ENCODE peak calls at places on chromosome 19, in seven cellular contexts. J, S, Y, F, E, X and P are unnamed samples.

GRCh38 chr19:51921949-51922348 is 5.3 kb upstream of the ZNF613 start:
- DNase-seq in J (no peak), S (no peak), Y (peak; percentile 12), F (no peak), E (no peak), X (no peak), P (no peak)

GRCh38 chr19:30353394-30353793 is 18.8 kb upstream of the ZNF536 start:
- DNase-seq in J (no peak), S (no peak), Y (no peak), F (no peak), E (no peak), X (no peak), P (no peak)

GRCh38 chr19:9043524-9043923 is 33.3 kb upstream of the MUC16 start:
- DNase-seq in J (no peak), S (no peak), Y (no peak), F (no peak), E (no peak), X (no peak), P (no peak)

GRCh38 chr19:46413262-46414031 is at the start of gene CCDC8:
- DNase-seq in J (no peak), S (no peak), Y (peak; percentile 91), F (no peak), E (peak; percentile 94), X (peak; percentile 89), P (peak; percentile 74)

GRCh38 chr19:30340724-30341595 is 31.2 kb upstream of the ZNF536 start:
- DNase-seq in J (no peak), S (no peak), Y (no peak), F (no peak), E (no peak), X (no peak), P (peak; percentile 10)

GRCh38 chr19:6580313-6580712 is 10.6 kb downstream of the CD70 start:
- DNase-seq in J (no peak), S (no peak), Y (no peak), F (peak; percentile 77), E (no peak), X (no peak), P (no peak)

GRCh38 chr19:4456566-4456842 is 1.1 kb downstream of the UBXN6 start:
- DNase-seq in J (no peak), S (no peak), Y (peak; percentile 41), F (no peak), E (no peak), X (no peak), P (peak; percentile 14)

GRCh38 chr19:4071610-4072009 is 4.9 kb upstream of the ZBTB7A start:
- DNase-seq in J (no peak), S (no peak), Y (no peak), F (no peak), E (no peak), X (no peak), P (no peak)

GRCh38 chr19:9702186-9702585 is 27.3 kb upstream of the ZNF562 start:
- DNase-seq in J (no peak), S (no peak), Y (no peak), F (no peak), E (no peak), X (no peak), P (no peak)